ENCODE peak calls at places on chromosome 1, in nine cellular contexts. N, Y, L, Z, I, F, E, S and R are unnamed samples.

GRCh38 chr1:150663322-150663721 is 33.6 kb downstream of the GOLPH3L start:
- DNase-seq in N (no peak), Y (no peak), L (no peak), Z (no peak), I (no peak), F (no peak), E (no peak), S (no peak), R (no peak)

GRCh38 chr1:33468559-33468958 is 3.9 kb upstream of the ZSCAN20 start:
- DNase-seq in N (peak; percentile 12), Y (no peak), L (no peak), Z (no peak), I (no peak), F (no peak), E (no peak), S (peak; percentile 69), R (no peak)

GRCh38 chr1:61192666-61193325 is 110.4 kb downstream of the NFIA start:
- DNase-seq in N (no peak), Y (no peak), L (peak; percentile 64), Z (no peak), I (no peak), F (no peak), E (no peak), S (no peak), R (no peak)

GRCh38 chr1:188988589-188988988 is 1489.1 kb downstream of the BRINP3 start:
- DNase-seq in N (peak; percentile 27), Y (no peak), L (no peak), Z (no peak), I (no peak), F (no peak), E (no peak), S (no peak), R (no peak)

GRCh38 chr1:24555591-24556413 is at the start of gene NCMAP:
- DNase-seq in N (no peak), Y (peak; percentile 88), L (no peak), Z (no peak), I (no peak), F (no peak), E (no peak), S (no peak), R (no peak)

GRCh38 chr1:7356079-7356478 is 415.0 kb upstream of the VAMP3 start:
- DNase-seq in N (no peak), Y (no peak), L (no peak), Z (no peak), I (no peak), F (no peak), E (no peak), S (no peak), R (no peak)

GRCh38 chr1:170545476-170545875 is 13.5 kb downstream of the GORAB start:
- DNase-seq in N (peak; percentile 88), Y (no peak), L (peak; percentile 75), Z (no peak), I (no peak), F (peak; percentile 92), E (no peak), S (no peak), R (peak; percentile 93)

GRCh38 chr1:219650880-219651279 is 38.0 kb upstream of the ZC3H11B start:
- DNase-seq in N (no peak), Y (no peak), L (no peak), Z (no peak), I (no peak), F (no peak), E (no peak), S (no peak), R (no peak)

GRCh38 chr1:14974361-14974760 is 179.2 kb upstream of the TMEM51 start:
- DNase-seq in N (peak; percentile 50), Y (no peak), L (no peak), Z (no peak), I (no peak), F (no peak), E (no peak), S (no peak), R (no peak)

GRCh38 chr1:12344611-12345299 is 114.9 kb downstream of the VPS13D start:
- DNase-seq in N (no peak), Y (no peak), L (no peak), Z (no peak), I (no peak), F (no peak), E (no peak), S (peak; percentile 81), R (no peak)

GRCh38 chr1:12343823-12344487 is 114.1 kb downstream of the VPS13D start:
- DNase-seq in N (no peak), Y (no peak), L (no peak), Z (no peak), I (no peak), F (no peak), E (no peak), S (no peak), R (no peak)

GRCh38 chr1:12348113-12348512 is 118.3 kb downstream of the VPS13D start:
- DNase-seq in N (no peak), Y (no peak), L (no peak), Z (no peak), I (no peak), F (no peak), E (no peak), S (no peak), R (no peak)

GRCh38 chr1:12345350-12346217 is 115.8 kb downstream of the VPS13D start:
- DNase-seq in N (no peak), Y (no peak), L (no peak), Z (no peak), I (no peak), F (no peak), E (no peak), S (peak; percentile 7), R (no peak)

DNA sequence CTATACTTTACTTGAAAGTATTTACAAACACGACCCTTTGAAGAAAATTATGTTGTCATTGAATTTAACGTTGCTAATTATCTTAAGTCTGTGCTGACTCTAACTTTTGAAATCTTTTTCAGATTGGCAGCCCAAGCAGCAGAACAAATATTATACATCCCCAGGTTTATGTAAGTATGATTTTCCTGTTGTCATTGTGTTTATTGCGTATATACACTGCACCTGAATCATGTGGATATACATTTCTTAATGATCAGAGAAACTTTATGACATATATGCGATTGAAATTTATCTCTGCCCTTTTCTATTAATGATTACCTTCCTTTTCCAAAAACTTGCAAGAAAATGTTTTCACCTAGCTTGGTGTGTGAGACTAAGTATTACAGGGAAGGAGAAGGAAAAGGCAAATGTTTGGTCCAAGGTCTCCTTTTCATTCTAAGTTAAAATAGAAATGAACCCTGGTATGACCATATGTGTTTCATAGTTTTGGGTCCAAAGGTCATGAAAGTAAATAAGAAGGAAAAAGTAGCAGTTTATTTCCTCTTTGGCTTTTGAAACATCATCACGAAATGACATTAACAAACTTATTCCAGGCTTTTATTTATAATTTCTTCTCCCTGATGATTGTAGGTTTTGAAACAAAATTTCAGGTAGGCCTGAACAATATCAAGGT is 116.8 kb downstream of the VPS13D start:
- DNase-seq in N (no peak), Y (no peak), L (no peak), Z (no peak), I (no peak), F (no peak), E (no peak), S (no peak), R (no peak)
- TF ChIP-seq CTCF in N (no peak), Y (no peak), L (no peak), Z (no peak), I (no peak), F (no peak), E (no peak), S (no peak), R (no peak)

DNA sequence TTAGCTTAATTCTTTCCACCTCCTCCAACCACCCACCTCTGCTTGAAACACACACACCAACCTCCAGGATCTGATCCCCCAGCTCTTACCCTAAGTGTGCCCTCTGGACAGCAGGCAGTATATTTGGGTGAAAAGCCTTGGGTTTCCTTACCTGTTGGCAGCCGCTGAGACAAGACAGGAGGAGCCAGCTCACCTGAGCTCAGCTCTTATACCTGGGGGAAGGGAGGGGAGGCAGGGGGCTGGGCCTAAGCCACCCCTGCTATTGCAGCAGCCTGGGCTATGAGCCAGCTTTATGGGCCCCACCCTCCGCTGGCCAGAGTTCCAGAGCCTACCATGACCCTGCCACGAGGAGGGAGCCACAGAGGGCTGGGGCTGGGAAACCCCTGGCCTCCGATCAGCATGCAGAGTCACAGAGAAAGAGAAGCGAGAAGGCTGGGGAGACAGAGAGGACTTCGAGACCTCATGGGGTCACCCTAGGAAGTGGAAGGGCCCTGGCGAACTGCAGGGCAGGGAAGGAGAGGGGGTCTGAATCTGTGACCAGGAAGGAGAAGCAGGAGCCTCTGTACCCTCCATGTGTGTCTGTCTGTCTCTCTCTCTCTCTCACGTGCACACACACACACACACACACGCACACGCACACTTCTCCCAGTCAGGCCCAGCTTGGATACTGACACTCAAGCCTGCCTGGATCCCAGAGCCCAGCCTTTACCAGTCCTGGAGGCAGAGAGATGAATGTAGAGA is at the start of gene S100A14:
- DNase-seq in N (no peak), Y (peak; percentile 89), L (no peak), Z (no peak), I (no peak), F (no peak), E (no peak), S (no peak), R (peak; percentile 86)
- H3K4me3 ChIP-seq in N (no peak within 1 kb of the TSS), Y (peak within 1 kb of the TSS; percentile 12), L (no peak within 1 kb of the TSS), Z (no peak within 1 kb of the TSS), I (no peak within 1 kb of the TSS), F (no peak within 1 kb of the TSS), E (no peak within 1 kb of the TSS), S (no peak within 1 kb of the TSS), R (peak within 1 kb of the TSS; percentile 63)

GRCh38 chr1:85689788-85690404 is 18.3 kb downstream of the ZNHIT6 start:
- DNase-seq in N (no peak), Y (no peak), L (no peak), Z (no peak), I (no peak), F (no peak), E (no peak), S (no peak), R (no peak)

GRCh38 chr1:85697895-85698294 is 10.3 kb downstream of the ZNHIT6 start:
- DNase-seq in N (no peak), Y (no peak), L (no peak), Z (no peak), I (no peak), F (no peak), E (no peak), S (no peak), R (no peak)

DNA sequence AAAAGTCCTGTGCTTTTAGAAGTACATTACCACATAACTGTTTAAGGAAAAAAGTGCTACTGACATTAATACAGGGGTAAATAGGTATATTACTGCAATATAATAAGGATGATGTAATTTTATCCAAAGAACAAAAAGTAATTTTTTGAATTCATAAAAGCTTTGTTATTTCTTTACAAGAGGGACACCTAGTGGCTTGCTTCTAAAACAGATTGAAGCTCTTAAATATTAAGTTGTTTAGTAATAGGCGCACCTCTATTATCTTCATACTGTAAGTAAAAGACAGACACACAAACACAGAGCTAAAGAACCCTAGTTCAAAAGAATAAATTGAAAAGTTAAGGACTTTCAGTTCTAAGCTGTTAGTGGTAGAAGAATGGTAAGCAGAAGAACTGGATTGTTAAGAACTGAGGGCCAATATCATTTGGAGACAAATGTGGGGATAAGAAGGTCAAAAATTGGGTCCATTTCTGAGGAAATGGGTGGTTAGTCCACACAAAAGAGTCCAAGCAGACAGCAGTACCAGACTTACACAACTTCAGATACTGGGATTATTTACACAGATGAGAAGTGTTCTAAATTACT is 15.4 kb downstream of the ZNHIT6 start:
- DNase-seq in N (peak; percentile 78), Y (no peak), L (peak; percentile 82), Z (no peak), I (peak; percentile 25), F (peak; percentile 79), E (no peak), S (peak; percentile 19), R (peak; percentile 66)
- TF ChIP-seq CTCF in N (peak; percentile 67), Y (peak; percentile 48), L (peak; percentile 35), Z (peak; percentile 55), I (peak; percentile 40), F (peak; percentile 66), E (peak; percentile 26), S (no peak), R (peak; percentile 15)

GRCh38 chr1:50195205-50195604 is 86.5 kb downstream of the ELAVL4 start:
- DNase-seq in N (no peak), Y (no peak), L (no peak), Z (no peak), I (no peak), F (no peak), E (no peak), S (no peak), R (no peak)
- H3K4me3 ChIP-seq in N (no peak overlapping the region), Y (no peak overlapping the region), L (no peak overlapping the region), Z (no peak overlapping the region), I (no peak overlapping the region), F (no peak overlapping the region), E (no peak overlapping the region), S (no peak overlapping the region), R (no peak overlapping the region)